ENCODE peak calls at places on chromosome 11, in eight cellular contexts. W, M, U, L, V, C, R and X are unnamed samples.

GRCh38 chr11:75826463-75827220 is 11.6 kb downstream of the UVRAG start:
- DNase-seq in V (no peak), U (no peak), W (no peak), M (no peak), R (peak; percentile 46), L (peak; percentile 72), C (no peak), X (peak; percentile 12)

GRCh38 chr11:16841481-16841880 is 103.0 kb downstream of the C11orf58 start:
- DNase-seq in C (no peak), U (no peak), W (no peak), V (no peak), L (no peak), R (no peak), M (no peak), X (no peak)

GRCh38 chr11:111298466-111299110 is at the start of gene POU2AF3:
- DNase-seq in U (no peak), L (no peak), C (no peak), V (no peak), M (no peak), W (no peak), R (no peak), X (no peak)

GRCh38 chr11:108713076-108713790 is 48.4 kb downstream of the DDX10 start:
- DNase-seq in U (no peak), V (no peak), C (no peak), L (no peak), M (no peak), W (no peak), R (peak; percentile 13), X (no peak)

GRCh38 chr11:134332782-134333181 is 994 bp downstream of the GLB1L2 start:
- DNase-seq in M (no peak), U (no peak), V (no peak), C (no peak), L (no peak), W (no peak), R (no peak), X (no peak)

GRCh38 chr11:110338684-110339083 is 42.3 kb upstream of the RDX start:
- DNase-seq in W (no peak), V (no peak), L (no peak), C (no peak), R (no peak), M (no peak), U (no peak), X (no peak)

GRCh38 chr11:20790622-20791021 is 121.2 kb downstream of the NELL1 start:
- DNase-seq in M (no peak), V (no peak), W (no peak), U (no peak), C (no peak), L (no peak), R (no peak), X (no peak)

GRCh38 chr11:2525941-2526807 is 81.4 kb downstream of the KCNQ1 start:
- DNase-seq in C (no peak), R (no peak), V (no peak), M (no peak), U (no peak), W (no peak), L (no peak), X (no peak)

GRCh38 chr11:72436667-72437066 is 2.3 kb upstream of the CLPB start:
- DNase-seq in M (no peak), L (no peak), V (no peak), R (no peak), W (no peak), U (no peak), C (no peak), X (no peak)

GRCh38 chr11:12728417-12728816 is 54.2 kb downstream of the TEAD1 start:
- DNase-seq in R (no peak), U (no peak), C (no peak), M (no peak), V (no peak), W (no peak), L (no peak), X (no peak)

GRCh38 chr11:11262171-11262920 is 90.7 kb downstream of the CSNK2A3 start:
- DNase-seq in R (no peak), L (no peak), U (no peak), W (no peak), C (no peak), V (no peak), M (no peak), X (no peak)

GRCh38 chr11:120597250-120597649 is 85.7 kb downstream of the GRIK4 start:
- DNase-seq in V (no peak), M (no peak), W (no peak), C (no peak), L (no peak), R (no peak), U (no peak), X (no peak)

GRCh38 chr11:115869780-115870431 is 365.7 kb upstream of the CADM1 start:
- DNase-seq in W (no peak), V (no peak), M (no peak), U (no peak), R (no peak), L (no peak), C (no peak), X (no peak)

GRCh38 chr11:93344855-93345333 is 14.4 kb downstream of the DEUP1 start:
- DNase-seq in R (no peak), U (no peak), V (no peak), W (no peak), M (no peak), L (no peak), C (no peak), X (no peak)

GRCh38 chr11:748007-748359 is 719 bp downstream of the TALDO1 start:
- DNase-seq in W (no peak), U (no peak), V (no peak), C (no peak), M (no peak), R (peak; percentile 51), L (no peak), X (no peak)

GRCh38 chr11:33438311-33438710 is 181.1 kb downstream of the HIPK3 start:
- DNase-seq in V (no peak), C (no peak), L (no peak), U (peak; percentile 15), R (no peak), M (no peak), W (no peak), X (no peak)